ENCODE peak calls at places on chromosomes 3 and 15, in eight cellular contexts. T, K, J, G, E, Q, X and V are unnamed samples.

GRCh38 chr3:123534264-123534663 is 50.6 kb downstream of the HACD2 start:
- DNase-seq in T (no peak), K (no peak), J (no peak), G (no peak), E (no peak), Q (no peak), X (no peak), V (no peak)

GRCh38 chr3:14822875-14823807 is 4.4 kb downstream of the FGD5 start:
- DNase-seq in T (no peak), K (no peak), J (no peak), G (peak), E (no peak), Q (no peak), X (no peak), V (no peak)

GRCh38 chr3:141279074-141279945 is 47.7 kb downstream of the PXYLP1 start:
- DNase-seq in T (no peak), K (peak), J (no peak), G (peak), E (peak), Q (no peak), X (no peak), V (no peak)

GRCh38 chr3:9879830-9880549 is at the start of gene CIDEC:
- DNase-seq in T (no peak), K (no peak), J (no peak), G (no peak), E (peak), Q (no peak), X (no peak), V (no peak)

GRCh38 chr15:70104227-70104626 is 6.5 kb upstream of the TLE3 start:
- DNase-seq in T (no peak), K (no peak), J (no peak), G (no peak), E (no peak), Q (no peak), X (no peak), V (no peak)

GRCh38 chr15:67560320-67560719 is 17.8 kb downstream of the MAP2K5 start:
- DNase-seq in T (no peak), K (no peak), J (no peak), G (no peak), E (no peak), Q (no peak), X (no peak), V (no peak)

GRCh38 chr15:24823473-24823872 is 131.3 kb upstream of the SNRPN start:
- DNase-seq in T (no peak), K (no peak), J (no peak), G (no peak), E (no peak), Q (no peak), X (no peak), V (no peak)

GRCh38 chr3:53382106-53382505 is 34.8 kb upstream of the DCP1A start:
- DNase-seq in T (no peak), K (no peak), J (no peak), G (peak), E (no peak), Q (no peak), X (no peak), V (no peak)

GRCh38 chr3:165837058-165837525 is at the start of gene BCHE:
- DNase-seq in T (peak), K (no peak), J (no peak), G (peak), E (no peak), Q (no peak), X (no peak), V (no peak)

DNA sequence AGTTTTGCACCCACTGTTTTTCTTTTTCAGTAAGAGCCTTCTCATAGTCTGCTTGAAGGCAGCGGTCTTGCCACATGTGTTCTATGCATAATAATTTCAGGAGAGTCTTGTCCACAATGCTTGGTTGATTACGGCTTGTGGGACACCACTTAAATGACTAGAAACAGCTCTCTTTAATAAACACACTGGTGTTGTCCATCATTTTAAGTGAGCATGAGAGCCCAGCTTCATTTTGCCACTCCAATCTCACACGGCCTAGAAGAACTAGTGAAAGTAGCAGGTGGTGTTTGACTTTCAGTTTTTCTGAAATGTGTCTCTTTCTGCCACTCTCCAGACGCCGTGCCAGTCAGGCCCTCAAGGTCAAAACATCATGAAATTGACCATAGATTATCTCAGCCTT is 292.1 kb downstream of the LPP start:
- DNase-seq in T (no peak), K (no peak), J (no peak), G (no peak), E (peak), Q (no peak), X (no peak), V (peak)
- TF ChIP-seq CTCF in T (no peak), K (no peak), J (no peak), G (no peak), E (no peak), Q (no peak), X (no peak), V (no peak)

GRCh38 chr15:39641187-39641889 is 60.5 kb downstream of the THBS1 start:
- DNase-seq in T (no peak), K (no peak), J (no peak), G (no peak), E (no peak), Q (no peak), X (no peak), V (no peak)
- TF ChIP-seq CTCF in T (no peak), K (no peak), J (no peak), G (no peak), E (no peak), Q (no peak), X (no peak), V (no peak)

DNA sequence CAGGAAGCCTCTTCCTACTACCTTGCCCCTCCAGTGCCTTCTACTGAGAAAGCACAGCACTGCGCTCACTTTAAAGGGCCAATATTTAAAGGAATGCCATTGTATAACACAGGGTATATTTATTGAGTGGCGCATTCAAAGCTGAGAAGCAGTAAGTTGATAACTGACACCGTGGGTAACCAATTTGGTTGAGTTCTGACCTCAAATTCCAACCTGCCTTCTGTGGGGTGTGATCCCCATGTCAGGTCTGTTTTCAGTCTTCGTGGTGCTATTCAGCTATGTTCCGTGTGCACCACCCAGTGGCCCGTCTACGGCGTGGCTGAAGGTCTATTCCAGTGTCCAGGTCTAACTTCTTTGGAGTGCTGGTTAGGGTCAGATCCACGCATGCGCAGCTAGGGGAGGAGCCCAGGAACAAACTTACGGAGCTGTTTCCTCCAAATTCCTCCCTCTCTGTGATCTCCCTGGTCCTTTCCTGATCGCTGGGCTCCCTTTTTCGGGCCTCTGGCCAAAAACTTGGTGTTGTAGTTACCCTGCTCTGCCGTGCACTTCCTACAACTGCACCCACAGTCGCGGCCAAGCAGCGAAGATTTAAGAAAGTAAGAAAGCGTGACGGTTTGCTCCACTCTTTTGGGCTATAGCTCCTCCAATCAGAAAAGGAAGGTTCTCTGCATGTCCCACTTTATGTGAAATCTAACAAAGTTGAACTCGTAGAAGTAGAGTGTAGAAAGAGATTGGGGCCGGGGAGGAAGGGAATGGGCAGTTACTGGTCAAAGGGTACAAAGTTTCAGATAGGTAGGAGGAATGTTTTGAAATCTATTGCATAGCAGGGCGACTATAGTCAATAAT is 7.7 kb downstream of the LRRC2 start:
- DNase-seq in T (peak), K (peak), J (peak), G (peak), E (peak), Q (peak), X (peak), V (peak)
- TF ChIP-seq CTCF in T (peak), K (peak), J (peak), G (peak), E (peak), Q (peak), X (peak), V (peak)

DNA sequence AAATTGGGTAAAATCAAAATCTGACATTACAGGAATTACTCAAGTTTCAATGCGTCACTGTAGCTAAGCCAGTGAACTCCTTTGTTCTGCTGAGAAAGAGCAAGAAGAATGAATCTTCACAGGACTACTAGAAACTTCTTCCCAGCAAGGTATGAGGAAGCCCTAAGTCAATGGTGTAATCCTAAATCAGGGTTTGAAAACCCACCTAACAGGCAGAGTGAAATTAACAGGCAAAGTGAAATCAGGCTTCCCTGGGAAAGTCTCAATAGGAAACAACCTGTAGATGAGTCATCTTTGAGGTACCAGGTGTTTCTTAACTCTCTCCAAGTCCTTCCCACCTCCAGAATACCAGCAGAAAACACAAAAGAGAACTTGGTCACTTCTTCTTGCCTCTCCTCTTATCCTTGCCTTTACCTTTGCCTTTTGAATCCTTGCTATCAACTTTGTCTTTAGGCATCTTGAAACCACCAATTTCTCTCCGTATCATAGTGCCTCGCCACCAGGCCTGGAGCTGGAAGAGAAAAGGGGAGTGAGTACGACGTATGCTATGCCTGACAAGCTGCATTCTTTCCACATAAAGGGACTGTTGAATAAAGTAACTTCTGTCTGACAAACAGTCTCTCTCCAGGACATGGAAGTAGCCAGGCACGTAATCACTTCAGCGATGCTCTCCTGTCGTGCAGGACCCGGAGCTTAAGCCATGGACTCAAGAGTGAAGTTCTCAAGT is 60.6 kb upstream of the RPL35A start:
- DNase-seq in T (no peak), K (no peak), J (no peak), G (no peak), E (no peak), Q (no peak), X (no peak), V (no peak)
- TF ChIP-seq CTCF in T (no peak), K (no peak), J (no peak), G (no peak), E (no peak), Q (no peak), X (no peak), V (no peak)

DNA sequence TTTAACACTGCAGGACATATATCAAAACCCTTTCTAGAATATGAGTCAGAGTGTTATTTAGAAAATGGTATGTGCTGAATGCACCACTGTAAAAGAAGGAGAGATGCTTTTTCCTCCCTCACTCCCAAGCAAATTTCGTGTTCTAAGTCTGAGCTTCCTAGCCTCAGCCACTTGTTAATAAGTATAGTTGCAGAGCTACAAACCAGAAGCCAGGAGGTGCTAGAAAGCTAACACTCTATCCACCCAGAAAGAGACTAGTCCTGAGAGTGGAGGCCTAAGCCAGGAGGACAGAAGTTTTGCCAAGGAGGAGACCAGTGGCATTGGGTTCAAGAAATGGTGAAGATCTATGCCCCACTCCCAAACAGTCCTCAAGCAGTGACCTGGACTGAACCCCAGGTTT is 40.5 kb upstream of the GYG1 start:
- DNase-seq in T (no peak), K (no peak), J (no peak), G (no peak), E (peak), Q (no peak), X (no peak), V (no peak)
- TF ChIP-seq CTCF in T (no peak), K (no peak), J (no peak), G (peak), E (peak), Q (no peak), X (peak), V (peak)

DNA sequence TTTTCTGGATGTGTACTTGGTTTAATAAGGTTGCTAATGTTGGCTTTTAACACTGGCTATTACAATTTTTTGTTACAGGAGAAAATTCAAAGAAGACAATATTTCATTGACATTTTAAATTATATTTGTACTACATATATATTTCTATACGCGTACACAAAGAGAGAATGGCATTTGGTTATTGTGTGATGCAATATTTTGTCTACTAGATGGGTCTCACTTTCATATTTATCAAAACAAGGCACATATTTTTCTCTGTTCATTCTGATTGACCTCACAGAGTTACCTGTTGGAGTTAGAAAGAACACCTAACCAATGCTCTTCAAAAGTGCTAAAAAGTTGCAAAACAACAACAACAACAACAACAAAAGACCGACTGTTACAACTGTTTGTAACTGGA is 50.2 kb upstream of the VGLL3 start:
- DNase-seq in T (no peak), K (no peak), J (no peak), G (no peak), E (no peak), Q (no peak), X (no peak), V (no peak)
- TF ChIP-seq CTCF in T (no peak), K (no peak), J (no peak), G (no peak), E (no peak), Q (no peak), X (no peak), V (no peak)

GRCh38 chr15:26037369-26037768 is 174.2 kb upstream of the ATP10A start:
- DNase-seq in T (no peak), K (no peak), J (no peak), G (no peak), E (no peak), Q (no peak), X (no peak), V (no peak)
- TF ChIP-seq CTCF in T (no peak), K (no peak), J (no peak), G (no peak), E (no peak), Q (no peak), X (no peak), V (no peak)